ENCODE peak calls at places on chromosomes 12 and 14, in seven cellular contexts. E, H, K, S, C, M and F are unnamed samples. For H3K4me1, the result is how much of the 10 kb centered on the place peaks cover.

GRCh38 chr12:55830601-55831406 is 1.4 kb upstream of the DNAJC14 start:
- DNase-seq in M (peak), E (no peak), H (peak), S (peak), K (peak), C (peak), F (no peak)

GRCh38 chr12:113835913-113836312 is 130.2 kb downstream of the RBM19 start:
- DNase-seq in C (no peak), H (no peak), E (no peak), K (no peak), S (no peak), M (no peak), F (no peak)

GRCh38 chr12:96225994-96226399 is 31.8 kb downstream of the ELK3 start:
- DNase-seq in C (no peak), H (peak), S (no peak), K (no peak), E (no peak), M (no peak), F (no peak)

GRCh38 chr14:32382704-32383103 is 53.6 kb downstream of the AKAP6 start:
- DNase-seq in H (peak), M (no peak), S (no peak), K (no peak), C (no peak), E (no peak), F (no peak)

GRCh38 chr14:24430682-24431568 is 1.2 kb downstream of the KHNYN start:
- DNase-seq in C (peak), E (no peak), H (peak), S (no peak), K (peak), M (no peak), F (peak)

GRCh38 chr14:91154851-91155625 is 41.2 kb downstream of the DGLUCY start:
- DNase-seq in K (peak), E (no peak), H (no peak), S (no peak), C (peak), M (no peak), F (no peak)

GRCh38 chr14:51619551-51619950 is 32.2 kb upstream of the FRMD6 start:
- DNase-seq in S (no peak), K (no peak), M (no peak), C (no peak), E (no peak), H (no peak), F (no peak)

GRCh38 chr12:129772463-129773169 is 131.2 kb downstream of the TMEM132D start:
- DNase-seq in S (peak), K (no peak), H (no peak), C (peak), E (no peak), M (no peak), F (no peak)

GRCh38 chr14:41986726-41987125 is 380.1 kb downstream of the LRFN5 start:
- DNase-seq in C (peak), H (no peak), M (no peak), K (no peak), E (no peak), S (no peak), F (no peak)

GRCh38 chr12:50087995-50088394 is 2.9 kb downstream of the SMARCD1 start:
- DNase-seq in H (no peak), K (no peak), M (no peak), E (no peak), S (no peak), C (peak), F (no peak)

GRCh38 chr12:8771072-8771471 is 51.3 kb upstream of the A2ML1 start:
- DNase-seq in C (no peak), E (no peak), K (no peak), S (no peak), H (no peak), M (no peak), F (no peak)

GRCh38 chr14:37118673-37119366 is 53.6 kb downstream of the SLC25A21 start:
- DNase-seq in K (no peak), M (no peak), E (no peak), S (no peak), H (no peak), C (no peak), F (no peak)

GRCh38 chr14:29039171-29039570 is 272.6 kb downstream of the FOXG1 start:
- DNase-seq in M (no peak), S (no peak), C (peak), H (no peak), E (no peak), K (no peak), F (no peak)

GRCh38 chr12:9933966-9934365 is 1.8 kb upstream of the CLEC2A start:
- DNase-seq in C (no peak), M (no peak), S (no peak), E (no peak), K (no peak), H (no peak), F (no peak)

GRCh38 chr12:80313184-80313583 is 130.9 kb upstream of the PTPRQ start:
- DNase-seq in E (no peak), S (no peak), M (no peak), H (no peak), K (no peak), C (no peak), F (no peak)

GRCh38 chr14:21668377-21668776 is 5.2 kb downstream of the OR4E1 start:
- DNase-seq in M (no peak), C (no peak), K (no peak), S (no peak), E (no peak), H (no peak), F (no peak)

GRCh38 chr12:106080786-106081185 is 58.0 kb downstream of the NUAK1 start:
- DNase-seq in C (no peak), H (no peak), S (no peak), E (no peak), K (no peak), M (no peak), F (no peak)

GRCh38 chr14:26132061-26132460 is 465.8 kb downstream of the NOVA1 start:
- DNase-seq in H (no peak), M (no peak), S (no peak), E (no peak), C (peak), K (no peak), F (no peak)

GRCh38 chr12:117125275-117125613 is 26.0 kb upstream of the TESC start:
- DNase-seq in S (no peak), M (no peak), H (no peak), E (no peak), K (no peak), C (peak), F (no peak)

GRCh38 chr12:55697686-55698085 is 10.0 kb downstream of the ITGA7 start:
- DNase-seq in S (no peak), K (no peak), E (no peak), H (no peak), M (no peak), C (no peak), F (no peak)

GRCh38 chr12:131871677-131872076 is 22.7 kb upstream of the ULK1 start:
- DNase-seq in C (no peak), E (no peak), S (no peak), H (no peak), M (no peak), K (no peak), F (no peak)

GRCh38 chr12:67068773-67069450 is 200.2 kb upstream of the CAND1 start:
- DNase-seq in E (no peak), S (peak), C (peak), H (peak), K (peak), M (peak), F (no peak)

DNA sequence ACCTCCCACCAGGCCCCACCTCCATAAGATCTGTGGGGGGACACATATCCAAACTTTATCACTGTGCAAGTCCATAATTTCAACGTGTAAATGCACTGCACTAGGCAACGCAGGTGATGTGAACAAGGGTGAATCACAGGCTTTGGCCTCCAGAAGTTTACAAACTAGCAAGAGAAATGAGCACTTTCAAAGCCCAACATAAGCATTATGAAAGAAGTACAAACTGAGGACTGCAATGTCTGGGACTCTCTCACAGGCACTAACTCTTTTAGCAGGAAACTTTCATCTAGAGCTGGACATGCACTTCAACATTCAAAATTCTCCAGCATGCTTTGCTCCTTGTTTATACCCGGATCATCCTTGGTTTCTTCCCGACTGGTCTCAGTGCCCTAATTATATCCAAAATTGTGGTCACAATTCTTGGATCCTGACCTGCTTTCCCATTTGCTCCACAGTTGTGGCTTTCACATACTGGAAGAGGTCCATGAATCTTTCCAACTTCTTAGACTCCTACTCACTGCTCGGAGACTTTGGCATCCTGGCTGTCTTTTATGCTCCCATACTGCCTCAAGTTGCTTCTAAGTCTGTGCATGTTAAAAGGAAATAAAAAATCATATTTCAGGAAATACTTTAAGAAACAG is 44.9 kb upstream of the STRAP start:
- DNase-seq in E (no peak), C (peak), M (no peak), K (no peak), S (no peak), H (no peak), F (no peak)
- H3K27ac ChIP-seq in E (peak), C (no peak), M (no peak), K (no peak), S (no peak), H (no peak), F (no peak)

GRCh38 chr12:61781021-61781581 is 479.1 kb upstream of the USP15 start:
- DNase-seq in S (no peak), K (no peak), M (no peak), C (no peak), E (no peak), H (no peak), F (no peak)

DNA sequence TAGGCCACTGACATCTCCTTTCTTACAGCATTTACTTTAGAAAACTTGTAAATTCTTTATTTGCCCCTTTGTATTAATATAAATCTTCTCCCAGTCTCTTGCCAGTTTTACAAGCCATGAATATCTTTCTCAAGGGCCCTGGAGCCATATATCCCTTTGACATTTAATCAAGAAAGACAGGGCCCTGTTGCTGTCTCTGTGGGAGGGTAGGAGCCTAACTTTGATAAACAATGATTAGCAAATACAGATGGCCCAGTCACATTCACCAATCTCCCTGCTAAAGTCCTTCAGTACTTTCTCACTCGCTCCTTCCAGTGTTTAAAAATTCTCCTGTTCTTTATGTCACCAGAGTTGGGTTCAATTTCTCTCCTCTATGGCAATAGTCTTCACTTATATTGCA is 479.8 kb upstream of the USP15 start:
- DNase-seq in C (no peak), K (no peak), S (no peak), E (no peak), H (no peak), M (no peak), F (no peak)
- H3K4me1 ChIP-seq in C (under half), K (under half), S (under half), E (under half), H (under half), M (under half), F (under half)

DNA sequence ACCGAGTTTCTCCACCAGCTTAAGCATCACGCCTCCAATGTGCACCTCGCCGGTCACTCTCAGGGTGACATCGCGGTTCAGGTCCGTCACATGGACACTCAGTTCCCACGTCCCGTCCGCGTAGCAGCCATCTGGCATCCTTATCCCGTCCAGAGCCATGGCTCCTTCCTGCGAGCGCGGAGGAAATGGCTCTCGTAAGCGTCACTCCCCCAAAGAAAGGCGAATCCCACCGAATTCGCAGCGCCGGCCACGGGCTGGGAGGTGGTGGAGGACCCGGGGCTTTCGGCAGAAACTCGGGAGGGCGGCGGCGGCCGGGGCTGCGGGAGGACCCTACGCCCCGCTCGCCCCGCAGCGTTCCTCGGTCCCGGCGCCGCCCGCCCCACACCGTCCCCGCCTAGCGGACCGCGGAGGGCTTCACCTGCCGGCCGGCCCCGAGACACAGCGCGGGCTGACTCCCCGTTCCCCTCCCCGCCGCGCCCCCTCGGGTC is 396 bp downstream of the FERMT2 start:
- DNase-seq in K (peak), E (no peak), M (peak), H (peak), C (no peak), S (peak), F (no peak)
- H3K27ac ChIP-seq in K (no peak), E (peak), M (peak), H (peak), C (peak), S (no peak), F (no peak)

GRCh38 chr14:64196026-64196425 is 98.1 kb downstream of the ESR2 start:
- DNase-seq in H (no peak), M (no peak), S (no peak), C (no peak), E (no peak), K (no peak), F (no peak)
- H3K4me1 ChIP-seq in H (under half), M (under half), S (under half), C (under half), E (under half), K (under half), F (under half)

DNA sequence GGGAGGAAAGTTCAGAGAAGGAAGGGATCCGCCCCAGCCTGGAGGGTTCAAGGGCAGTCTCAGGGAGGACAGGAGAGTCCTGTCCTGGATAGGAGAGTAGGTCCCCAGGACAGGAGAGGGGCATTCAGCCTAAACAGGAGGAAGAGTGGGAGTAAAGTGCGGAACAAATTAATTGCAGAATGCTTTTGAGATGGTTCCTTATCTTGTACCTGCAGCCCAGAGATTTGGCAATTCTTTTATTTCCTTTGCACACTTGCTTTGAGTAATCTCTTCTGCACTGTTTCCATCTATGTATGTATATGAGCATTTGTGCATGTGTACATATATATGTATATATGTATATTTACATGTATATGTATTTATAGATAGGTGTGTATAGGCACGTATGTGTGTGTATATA is 22.7 kb downstream of the PLEK2 start:
- DNase-seq in E (no peak), C (no peak), M (no peak), S (no peak), K (no peak), H (no peak), F (no peak)
- H3K27ac ChIP-seq in E (no peak), C (no peak), M (no peak), S (no peak), K (no peak), H (no peak), F (no peak)

DNA sequence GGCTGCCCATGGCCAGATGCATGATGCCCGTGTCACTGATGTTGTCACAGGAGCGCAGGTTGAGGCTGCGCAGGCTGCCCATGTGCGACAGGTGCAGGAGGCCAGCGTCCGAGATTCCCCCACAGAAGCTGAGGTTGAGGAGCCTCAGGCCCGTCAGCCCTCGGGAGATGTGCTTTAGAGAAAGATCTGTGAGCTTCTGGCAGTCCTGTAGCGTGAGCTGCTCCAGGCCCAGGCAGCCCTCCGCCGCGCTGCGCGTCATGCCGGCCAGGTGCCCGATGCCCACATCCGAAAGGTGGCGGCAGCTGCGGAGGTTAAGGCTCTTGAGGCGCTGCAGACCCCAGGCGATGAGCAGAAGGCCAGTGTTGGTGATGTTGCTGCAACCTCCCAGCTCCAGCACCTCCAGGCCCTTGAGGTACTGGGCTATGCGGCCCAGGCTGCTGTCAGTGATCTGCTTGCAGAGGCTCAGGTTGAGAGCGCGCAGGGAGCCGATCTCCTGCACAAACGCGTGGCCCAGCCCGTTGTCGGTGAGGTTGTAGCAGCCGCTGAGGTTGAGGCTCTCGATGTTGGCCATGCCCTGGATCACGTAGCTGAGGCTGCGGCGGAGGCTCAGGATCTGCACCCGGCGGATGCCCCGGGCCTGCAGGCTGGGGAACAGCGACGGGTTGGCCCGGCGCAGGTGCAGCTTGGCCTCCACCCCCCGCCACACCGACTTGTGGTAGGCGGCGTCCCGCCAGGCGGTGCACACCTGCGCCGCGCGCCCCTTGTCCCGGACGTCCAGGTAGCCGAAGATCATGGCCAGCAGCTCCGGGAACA is 943 bp downstream of the FBXL14 start:
- DNase-seq in E (no peak), H (peak), S (peak), K (peak), M (peak), C (peak), F (peak)
- H3K4me1 ChIP-seq in E (under half), H (under half), S (under half), K (under half), M (under half), C (under half), F (under half)

GRCh38 chr14:100106661-100107112 is 41.5 kb downstream of the EVL start:
- DNase-seq in K (no peak), S (no peak), C (no peak), H (no peak), M (no peak), E (no peak), F (no peak)

GRCh38 chr14:100105357-100106169 is 40.3 kb downstream of the EVL start:
- DNase-seq in K (peak), C (no peak), S (no peak), H (no peak), M (no peak), E (no peak), F (no peak)

GRCh38 chr14:100106260-100106659 is 41.0 kb downstream of the EVL start:
- DNase-seq in M (no peak), K (peak), E (no peak), H (no peak), C (no peak), S (no peak), F (peak)

GRCh38 chr14:100108042-100108825 is 43.0 kb downstream of the EVL start:
- DNase-seq in M (peak), S (peak), H (peak), C (peak), E (no peak), K (peak), F (peak)

GRCh38 chr14:100107236-100107635 is 42.0 kb downstream of the EVL start:
- DNase-seq in S (no peak), K (no peak), E (no peak), M (no peak), H (no peak), C (no peak), F (no peak)
- H3K27ac ChIP-seq in S (no peak), K (peak), E (no peak), M (no peak), H (no peak), C (no peak), F (peak)

GRCh38 chr14:99599440-99599839 is 4.6 kb downstream of the CCDC85C start:
- DNase-seq in C (no peak), M (no peak), E (no peak), H (no peak), S (no peak), K (no peak), F (no peak)

GRCh38 chr14:99602788-99603415 is 1.1 kb downstream of the CCDC85C start:
- DNase-seq in K (no peak), C (no peak), H (peak), M (no peak), E (no peak), S (no peak), F (no peak)

GRCh38 chr14:99602054-99602787 is 1.8 kb downstream of the CCDC85C start:
- DNase-seq in H (peak), E (no peak), M (no peak), C (peak), S (no peak), K (no peak), F (no peak)

GRCh38 chr14:99600232-99600888 is 3.6 kb downstream of the CCDC85C start:
- DNase-seq in S (no peak), C (no peak), M (no peak), H (no peak), E (no peak), K (no peak), F (no peak)

DNA sequence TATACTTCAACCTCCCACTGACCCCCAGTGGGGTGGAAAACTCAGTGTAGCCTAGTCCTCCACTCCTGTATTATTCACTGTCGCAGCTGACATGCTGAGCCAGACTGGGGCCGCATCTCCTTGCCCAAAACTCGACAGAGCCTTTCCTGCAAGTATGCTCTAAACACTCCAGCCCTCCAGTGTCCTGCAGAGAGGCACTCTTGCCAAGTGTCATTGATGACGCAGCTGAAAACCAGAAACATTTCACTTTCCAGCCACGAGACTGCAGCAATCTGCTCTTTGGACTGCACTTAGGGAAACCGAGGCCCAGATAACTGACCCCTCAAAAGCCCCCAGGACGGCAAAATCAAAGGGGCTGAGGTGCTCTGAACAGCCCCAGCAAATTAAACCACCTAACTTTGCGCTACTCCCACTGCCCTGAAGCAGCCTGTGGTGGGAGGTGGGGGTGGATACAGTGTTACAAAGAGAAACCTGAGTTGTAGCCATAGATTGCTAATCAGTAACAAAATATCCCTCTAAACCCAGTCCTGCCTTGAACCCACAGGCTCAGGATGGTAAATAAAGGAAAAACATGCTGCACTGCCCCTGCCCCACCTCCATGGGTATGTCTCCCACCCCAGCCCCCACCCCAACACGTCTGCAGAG is 2.6 kb downstream of the CCDC85C start:
- DNase-seq in S (no peak), C (peak), H (peak), M (no peak), K (no peak), E (no peak), F (no peak)
- H3K4me1 ChIP-seq in S (under half), C (under half), H (under half), M (under half), K (under half), E (under half), F (under half)